ENCODE peak calls at places on chromosome 4, in seven cellular contexts. S is progenitor cell of endocrine pancreas; O is T-helper 2 cell; J is activated naive CD4-positive, alpha-beta T cell treated with anti-CD3 and anti-CD28 coated beads for 36 hours; V is fibroblast of pulmonary artery; U is iris pigment epithelial cell; I is HS-5. A is an unnamed sample.
A peak's percentile ranks its signal among the peaks of the same experiment; 100 is the strongest.

GRCh38 chr4:22003878-22004277 is 55.3 kb upstream of the KCNIP4 start:
- DNase-seq in J (no peak), S (no peak), U (no peak), I (no peak), O (no peak), V (no peak), A (no peak)

GRCh38 chr4:75831856-75832405 is 70.3 kb downstream of the PPEF2 start:
- DNase-seq in I (no peak), J (no peak), V (no peak), S (no peak), U (no peak), O (no peak), A (no peak)

GRCh38 chr4:142369141-142369540 is 477.0 kb downstream of the INPP4B start:
- DNase-seq in U (no peak), I (no peak), O (no peak), V (no peak), S (no peak), J (no peak), A (no peak)

GRCh38 chr4:77020017-77020416 is 55.8 kb downstream of the CCNI start:
- DNase-seq in U (no peak), I (no peak), V (no peak), O (no peak), S (no peak), J (no peak), A (no peak)

GRCh38 chr4:139887962-139888735 is 222.5 kb downstream of the MGST2 start:
- DNase-seq in O (no peak), U (peak; percentile 55), I (no peak), S (no peak), J (no peak), V (no peak), A (peak; percentile 97)

GRCh38 chr4:140884431-140885058 is 128.4 kb upstream of the TBC1D9 start:
- DNase-seq in I (peak; percentile 18), S (no peak), J (peak; percentile 29), U (peak; percentile 75), V (peak; percentile 82), O (no peak), A (peak; percentile 52)

GRCh38 chr4:82469776-82470345 is 39.5 kb downstream of the ENOPH1 start:
- DNase-seq in S (no peak), V (peak; percentile 68), I (peak; percentile 14), U (peak; percentile 75), J (no peak), O (no peak), A (peak; percentile 23)

GRCh38 chr4:10276152-10276551 is 159.6 kb upstream of the WDR1 start:
- DNase-seq in O (no peak), I (no peak), V (no peak), U (no peak), J (no peak), S (no peak), A (no peak)

GRCh38 chr4:84501721-84502267 is 2.7 kb upstream of the NKX6-1 start:
- DNase-seq in O (no peak), J (no peak), U (no peak), S (no peak), I (no peak), V (no peak), A (no peak)

GRCh38 chr4:94446386-94446785 is 5.4 kb upstream of the PDLIM5 start:
- DNase-seq in V (peak; percentile 94), S (no peak), I (peak; percentile 72), O (no peak), U (peak; percentile 93), J (no peak), A (peak; percentile 91)

GRCh38 chr4:173218411-173219125 is 50.0 kb downstream of the GALNT7 start:
- DNase-seq in O (no peak), V (peak; percentile 40), I (peak; percentile 52), J (no peak), U (peak; percentile 87), S (no peak), A (no peak)

GRCh38 chr4:55184600-55185523 is 59.5 kb upstream of the KDR start:
- DNase-seq in V (peak; percentile 72), U (peak; percentile 65), J (peak; percentile 54), O (no peak), I (peak; percentile 23), S (no peak), A (peak; percentile 8)

GRCh38 chr4:22338806-22339205 is 177.1 kb downstream of the ADGRA3 start:
- DNase-seq in S (no peak), J (no peak), O (no peak), U (no peak), I (no peak), V (peak; percentile 9), A (no peak)

GRCh38 chr4:25694466-25694865 is 38.8 kb downstream of the SLC34A2 start:
- DNase-seq in U (peak; percentile 62), J (no peak), S (no peak), V (peak; percentile 25), O (no peak), I (peak; percentile 29), A (peak; percentile 19)

GRCh38 chr4:71765349-71765748 is 18.5 kb downstream of the GC start:
- DNase-seq in U (peak; percentile 22), I (no peak), J (no peak), S (no peak), V (peak; percentile 1), O (no peak), A (no peak)

GRCh38 chr4:123248260-123248659 is 148.3 kb upstream of the SPRY1 start:
- DNase-seq in I (no peak), S (no peak), V (peak; percentile 56), O (no peak), U (peak; percentile 79), J (no peak), A (no peak)

GRCh38 chr4:98481167-98481566 is 177.2 kb downstream of the TSPAN5 start:
- DNase-seq in I (no peak), V (no peak), S (no peak), O (no peak), U (no peak), J (no peak), A (no peak)

GRCh38 chr4:55530167-55530566 is 16.5 kb downstream of the CLOCK start:
- DNase-seq in I (no peak), O (no peak), U (no peak), V (no peak), S (no peak), J (no peak), A (no peak)

GRCh38 chr4:103802766-103803165 is 83.0 kb upstream of the TACR3 start:
- DNase-seq in I (no peak), S (no peak), O (no peak), U (no peak), J (no peak), V (no peak), A (no peak)

GRCh38 chr4:56060021-56060420 is 111.3 kb downstream of the CEP135 start:
- DNase-seq in U (no peak), O (no peak), S (no peak), I (no peak), V (no peak), J (no peak), A (no peak)

GRCh38 chr4:84497220-84497834 is 1.8 kb downstream of the NKX6-1 start:
- DNase-seq in J (no peak), I (no peak), U (no peak), S (no peak), V (no peak), O (no peak), A (no peak)

GRCh38 chr4:157992038-157992706 is 180.7 kb downstream of the GASK1B start:
- DNase-seq in V (peak; percentile 93), U (peak; percentile 69), S (peak; percentile 11), O (no peak), J (peak; percentile 32), I (peak; percentile 44), A (no peak)

GRCh38 chr4:122798101-122798500 is 28.5 kb upstream of the FGF2 start:
- DNase-seq in S (no peak), V (peak; percentile 94), O (no peak), J (peak; percentile 28), I (peak; percentile 83), U (peak; percentile 98), A (peak; percentile 93)

A was measured in foreskin keratinocyte.